ENCODE peak calls at places on chromosomes 3 and 15, in eight cellular contexts. T is sigmoid colon, E is progenitor cell of endocrine pancreas, G is spleen, V is HFF-Myc, W is CD14-positive monocyte, Z is GM10248, D is fibroblast of lung. C is an unnamed sample.
A peak's percentile ranks its signal among the peaks of the same experiment; 100 is the strongest.

GRCh38 chr15:81304226-81304625 is 19.7 kb downstream of the STARD5 start:
- DNase-seq in E (no peak), D (peak; percentile 82), G (no peak), V (no peak), W (peak; percentile 82), Z (no peak), T (no peak), C (no peak)

GRCh38 chr3:22980346-22980745 is 222.8 kb upstream of the UBE2E2 start:
- DNase-seq in D (peak; percentile 59), G (no peak), W (no peak), Z (no peak), V (no peak), E (no peak), T (no peak), C (no peak)

GRCh38 chr3:94524102-94524922 is 461.5 kb downstream of the NSUN3 start:
- DNase-seq in G (no peak), W (no peak), D (no peak), E (peak; percentile 9), Z (no peak), T (no peak), V (no peak), C (peak; percentile 24)

GRCh38 chr3:45765286-45765851 is 31.0 kb downstream of the SLC6A20 start:
- DNase-seq in E (no peak), W (no peak), Z (no peak), T (no peak), D (no peak), V (no peak), G (no peak), C (no peak)

GRCh38 chr15:51775967-51776816 is 24.8 kb downstream of the TMOD2 start:
- DNase-seq in V (no peak), W (no peak), T (no peak), G (no peak), D (peak; percentile 30), E (peak; percentile 36), Z (peak; percentile 56), C (no peak)

GRCh38 chr3:146019508-146019907 is 141.5 kb downstream of the PLOD2 start:
- DNase-seq in T (no peak), D (no peak), W (no peak), G (no peak), V (no peak), E (no peak), Z (no peak), C (no peak)

GRCh38 chr3:120601554-120601953 is 5.4 kb downstream of the NDUFB4 start:
- DNase-seq in T (no peak), E (no peak), V (no peak), Z (no peak), W (no peak), G (no peak), D (no peak), C (no peak)

GRCh38 chr3:120506828-120507774 is 56.3 kb upstream of the FSTL1 start:
- DNase-seq in D (peak; percentile 53), W (no peak), V (peak; percentile 78), Z (peak; percentile 11), G (no peak), T (peak; percentile 68), E (no peak), C (no peak)

GRCh38 chr3:62293051-62293780 is 80.1 kb downstream of the FEZF2 start:
- DNase-seq in V (no peak), G (no peak), W (no peak), T (no peak), Z (no peak), E (no peak), D (no peak), C (no peak)

GRCh38 chr3:56694852-56695563 is 11.9 kb upstream of the TASOR start:
- DNase-seq in T (no peak), Z (no peak), G (no peak), E (no peak), V (no peak), W (no peak), D (no peak), C (no peak)

GRCh38 chr15:52050416-52050815 is 31.4 kb downstream of the MAPK6 start:
- DNase-seq in Z (no peak), T (no peak), D (peak; percentile 61), V (no peak), G (no peak), W (no peak), E (no peak), C (no peak)

GRCh38 chr15:40894689-40895308 is 549 bp downstream of the VPS18 start:
- DNase-seq in E (peak; percentile 44), W (no peak), D (peak; percentile 76), V (no peak), G (peak; percentile 93), T (peak; percentile 78), Z (peak; percentile 69), C (no peak)

GRCh38 chr3:135885885-135886284 is 79.6 kb upstream of the PPP2R3A start:
- DNase-seq in V (no peak), E (no peak), G (no peak), T (no peak), W (no peak), D (no peak), Z (no peak), C (no peak)

GRCh38 chr15:87728998-87729397 is 527.5 kb downstream of the NTRK3 start:
- DNase-seq in E (no peak), W (no peak), G (no peak), T (no peak), Z (no peak), D (no peak), V (no peak), C (no peak)

GRCh38 chr3:171838218-171838720 is 4.9 kb upstream of the TMEM212 start:
- DNase-seq in Z (no peak), E (no peak), T (peak; percentile 83), V (no peak), W (no peak), G (no peak), D (peak; percentile 73), C (no peak)
- TF ChIP-seq CTCF in Z (no peak), E (no peak), T (no peak), V (no peak), W (no peak), G (no peak), D (no peak), C (peak; percentile 55)

DNA sequence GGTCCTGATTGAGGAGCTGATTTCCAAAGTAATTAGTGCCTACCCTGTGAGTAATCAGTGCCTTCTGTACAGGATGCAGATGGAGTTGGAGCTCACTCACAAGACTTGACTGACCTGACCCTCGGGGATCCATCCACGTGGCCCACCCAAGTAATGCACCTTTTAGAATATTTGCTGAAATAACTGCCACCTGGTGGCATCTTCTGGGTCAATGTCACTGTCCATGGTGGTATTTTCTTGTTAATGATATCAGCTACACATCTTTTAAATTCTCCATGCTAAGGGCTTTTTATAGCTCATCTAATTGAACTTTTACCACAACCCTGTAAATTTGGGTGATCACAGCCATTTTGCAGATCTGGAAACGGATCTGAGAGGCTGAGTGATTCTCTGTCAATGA is 74.3 kb upstream of the ANKRD34C start:
- DNase-seq in T (no peak), E (no peak), W (no peak), Z (no peak), G (no peak), D (no peak), V (no peak), C (no peak)
- TF ChIP-seq CTCF in T (no peak), E (no peak), W (no peak), Z (peak; percentile 12), G (no peak), D (no peak), V (no peak), C (peak; percentile 37)

GRCh38 chr3:138829886-138830510 is 4.7 kb downstream of the PIK3CB start:
- DNase-seq in G (no peak), V (no peak), D (no peak), Z (no peak), T (no peak), W (no peak), E (no peak), C (no peak)

GRCh38 chr3:138835177-138835757 is 539 bp upstream of the PIK3CB start:
- DNase-seq in W (no peak), D (no peak), V (no peak), Z (no peak), G (no peak), T (no peak), E (no peak), C (no peak)

GRCh38 chr3:138829097-138829496 is 5.6 kb downstream of the PIK3CB start:
- DNase-seq in G (no peak), E (no peak), V (no peak), D (no peak), Z (no peak), W (no peak), T (no peak), C (no peak)

GRCh38 chr3:138833908-138834358 is 795 bp downstream of the PIK3CB start:
- DNase-seq in T (no peak), E (no peak), V (no peak), D (peak; percentile 23), W (no peak), Z (no peak), G (no peak), C (no peak)

GRCh38 chr3:138834359-138835176 is at the start of gene PIK3CB:
- DNase-seq in W (peak; percentile 84), E (peak; percentile 87), D (peak; percentile 84), T (peak; percentile 92), V (no peak), G (peak; percentile 98), Z (peak; percentile 92), C (peak; percentile 91)
- TF ChIP-seq CTCF in W (peak; percentile 29), E (peak; percentile 63), D (peak; percentile 19), T (peak; percentile 35), V (no peak), G (no peak), Z (no peak), C (peak; percentile 65)

GRCh38 chr15:28990390-28990789 is 104.6 kb downstream of the APBA2 start:
- DNase-seq in V (no peak), D (no peak), Z (no peak), E (no peak), W (no peak), G (no peak), T (no peak), C (no peak)

GRCh38 chr15:28987337-28987736 is 101.6 kb downstream of the APBA2 start:
- DNase-seq in Z (no peak), W (no peak), G (no peak), T (no peak), V (no peak), E (no peak), D (no peak), C (no peak)

GRCh38 chr15:28991236-28992171 is 105.7 kb downstream of the APBA2 start:
- DNase-seq in E (no peak), D (no peak), V (no peak), Z (no peak), W (no peak), G (no peak), T (no peak), C (no peak)

GRCh38 chr15:28989896-28990295 is 104.1 kb downstream of the APBA2 start:
- DNase-seq in W (no peak), E (no peak), D (no peak), V (no peak), G (no peak), T (no peak), Z (no peak), C (no peak)

DNA sequence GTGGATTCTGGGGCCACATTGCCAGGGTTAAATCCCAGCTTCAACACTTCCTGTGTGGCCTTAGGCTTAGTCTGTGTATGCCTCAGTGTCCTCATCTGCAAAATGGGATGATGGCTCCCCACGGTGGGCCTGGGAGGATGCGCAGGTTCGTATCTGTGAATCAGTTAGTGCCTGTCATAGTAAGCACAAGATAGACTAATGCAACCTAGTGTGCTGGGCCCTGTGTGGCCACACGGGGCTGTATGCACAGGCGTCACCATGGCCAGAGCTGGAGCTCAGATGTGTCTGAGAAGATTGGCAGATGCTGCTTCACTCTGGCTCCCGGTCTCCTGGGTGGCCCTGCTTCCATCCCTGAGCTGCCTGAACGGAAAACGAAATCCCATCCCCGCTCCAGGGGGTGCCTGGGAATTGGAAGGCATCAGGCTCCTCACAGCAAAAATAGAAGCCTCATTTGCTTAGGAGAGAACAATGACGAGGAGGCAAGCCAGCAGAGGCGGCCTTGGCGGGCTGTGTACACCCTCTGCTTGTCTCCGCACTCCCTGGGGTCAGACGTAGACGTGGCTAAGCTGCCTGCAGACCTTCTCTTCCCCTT is 103.6 kb downstream of the APBA2 start:
- DNase-seq in E (no peak), V (no peak), T (no peak), Z (no peak), W (no peak), D (no peak), G (no peak), C (no peak)
- TF ChIP-seq CTCF in E (peak; percentile 26), V (peak; percentile 21), T (no peak), Z (no peak), W (no peak), D (peak; percentile 15), G (no peak), C (peak; percentile 54)